ENCODE peak calls at places on chromosome 13, in five cellular contexts. O is HCT116, M is HepG2, A is endothelial cell of umbilical vein, N is SK-N-SH. Z is an unnamed sample.

GRCh38 chr13:99313473-99313872 is 6.3 kb upstream of the GPR183 start:
- DNase-seq in A (peak; percentile 86), O (no peak), N (no peak), M (no peak), Z (no peak)

GRCh38 chr13:40533072-40533471 is 133.4 kb downstream of the FOXO1 start:
- DNase-seq in O (no peak), M (no peak), A (no peak), N (no peak), Z (no peak)

GRCh38 chr13:113397606-113398425 is 33.9 kb upstream of the GRTP1 start:
- DNase-seq in M (no peak), O (no peak), N (peak; percentile 1), A (no peak), Z (no peak)

GRCh38 chr13:39455534-39456175 is 147.3 kb downstream of the LHFPL6 start:
- DNase-seq in O (no peak), M (no peak), A (peak; percentile 91), N (peak; percentile 19), Z (no peak)

GRCh38 chr13:41428155-41428554 is 29.2 kb upstream of the RGCC start:
- DNase-seq in M (no peak), N (peak; percentile 65), A (no peak), O (no peak), Z (no peak)

GRCh38 chr13:106052200-106052767 is 483.2 kb downstream of the EFNB2 start:
- DNase-seq in M (no peak), N (peak; percentile 20), O (no peak), A (no peak), Z (no peak)

GRCh38 chr13:78603240-78603947 is at the start of gene POU4F1:
- DNase-seq in N (peak; percentile 90), O (no peak), M (peak; percentile 72), A (peak; percentile 71), Z (no peak)

GRCh38 chr13:42985312-42986175 is 6.5 kb downstream of the EPSTI1 start:
- DNase-seq in M (no peak), N (peak; percentile 53), A (no peak), O (no peak), Z (no peak)

GRCh38 chr13:47723898-47724297 is 277.2 kb downstream of the SUCLA2 start:
- DNase-seq in O (no peak), M (no peak), N (no peak), A (no peak), Z (no peak)

GRCh38 chr13:95100525-95101121 is 200.6 kb downstream of the ABCC4 start:
- DNase-seq in M (peak; percentile 41), A (peak; percentile 61), N (no peak), O (no peak), Z (no peak)

GRCh38 chr13:59587030-59587429 is 576.7 kb downstream of the DIAPH3 start:
- DNase-seq in M (no peak), O (no peak), A (no peak), N (no peak), Z (no peak)

GRCh38 chr13:27035892-27036235 is 135.7 kb downstream of the USP12 start:
- DNase-seq in A (no peak), M (no peak), O (peak; percentile 31), N (no peak), Z (no peak)

GRCh38 chr13:40410315-40410714 is 256.1 kb downstream of the FOXO1 start:
- DNase-seq in A (no peak), N (no peak), O (no peak), M (no peak), Z (no peak)

GRCh38 chr13:82010780-82011179 is 1669.9 kb upstream of the SPRY2 start:
- DNase-seq in N (no peak), M (no peak), A (peak; percentile 92), O (no peak), Z (no peak)

GRCh38 chr13:107250626-107251025 is 682.7 kb upstream of the ARGLU1 start:
- DNase-seq in M (no peak), O (no peak), N (no peak), A (peak; percentile 46), Z (no peak)

GRCh38 chr13:44867825-44868224 is 121.4 kb downstream of the NUFIP1 start:
- DNase-seq in N (no peak), O (no peak), M (no peak), A (peak; percentile 23), Z (no peak)

GRCh38 chr13:114130708-114131580 is 1.5 kb downstream of the RASA3 start:
- DNase-seq in O (no peak), A (peak; percentile 74), M (no peak), N (peak; percentile 88), Z (peak; percentile 87)

GRCh38 chr13:41762796-41763195 is 198.1 kb downstream of the VWA8 start:
- DNase-seq in N (no peak), M (no peak), O (no peak), A (no peak), Z (no peak)

GRCh38 chr13:86355301-86355700 is 556.1 kb upstream of the SLITRK6 start:
- DNase-seq in O (no peak), A (no peak), N (no peak), M (no peak), Z (no peak)

GRCh38 chr13:32381539-32381938 is 46.4 kb downstream of the N4BP2L1 start:
- DNase-seq in M (peak; percentile 49), O (peak; percentile 2), N (peak; percentile 9), A (peak; percentile 12), Z (no peak)

GRCh38 chr13:43629691-43630480 is 156.9 kb downstream of the ENOX1 start:
- DNase-seq in O (no peak), A (no peak), N (no peak), M (no peak), Z (no peak)

GRCh38 chr13:94236876-94237275 is 242.6 kb downstream of the DCT start:
- DNase-seq in M (no peak), N (no peak), A (no peak), O (no peak), Z (no peak)

GRCh38 chr13:63567031-63567430 is 2151.4 kb upstream of the PCDH20 start:
- DNase-seq in N (no peak), O (no peak), A (no peak), M (no peak), Z (no peak)

GRCh38 chr13:70604448-70604847 is 496.2 kb upstream of the KLHL1 start:
- DNase-seq in M (no peak), N (no peak), A (no peak), O (no peak), Z (no peak)

GRCh38 chr13:21567714-21568113 is 36.3 kb downstream of the MICU2 start:
- DNase-seq in A (no peak), M (no peak), N (no peak), O (no peak), Z (no peak)

GRCh38 chr13:113562085-113562749 is 22.3 kb upstream of the TFDP1 start:
- DNase-seq in N (peak; percentile 90), A (peak; percentile 73), M (peak; percentile 65), O (no peak), Z (peak; percentile 45)

GRCh38 chr13:50387124-50387581 is 371.9 kb downstream of the KCNRG start:
- DNase-seq in M (peak; percentile 25), A (no peak), N (peak; percentile 37), O (no peak), Z (no peak)
- H3K27ac ChIP-seq in M (no peak overlapping the region), A (no peak overlapping the region), N (no peak overlapping the region), O (no peak overlapping the region), Z (peak overlapping the region; percentile 47)

DNA sequence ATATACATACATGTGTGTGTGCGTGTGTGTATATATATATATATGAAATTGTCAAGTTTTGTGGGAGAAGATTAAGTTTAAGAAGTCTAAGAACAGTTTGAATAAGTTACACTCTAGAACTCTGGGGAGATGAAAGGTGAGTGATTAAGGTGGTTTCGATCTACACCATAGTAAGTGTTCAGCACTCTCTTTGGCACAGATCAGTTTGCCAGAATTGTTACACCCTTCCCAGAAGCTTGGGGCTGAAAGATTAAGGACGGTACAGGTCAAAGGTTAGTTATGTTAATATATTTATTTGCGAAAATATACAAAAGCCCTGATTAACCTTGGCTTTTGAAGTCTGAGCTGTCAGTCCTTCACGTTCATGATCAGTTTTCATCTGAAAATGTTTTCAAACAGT is 309.1 kb downstream of the KLF5 start:
- DNase-seq in N (no peak), A (no peak), M (no peak), O (no peak), Z (no peak)
- TF ChIP-seq POLR2AphosphoS5 in N (no peak), A (no peak), M (no peak), O (no peak), Z (no peak)

DNA sequence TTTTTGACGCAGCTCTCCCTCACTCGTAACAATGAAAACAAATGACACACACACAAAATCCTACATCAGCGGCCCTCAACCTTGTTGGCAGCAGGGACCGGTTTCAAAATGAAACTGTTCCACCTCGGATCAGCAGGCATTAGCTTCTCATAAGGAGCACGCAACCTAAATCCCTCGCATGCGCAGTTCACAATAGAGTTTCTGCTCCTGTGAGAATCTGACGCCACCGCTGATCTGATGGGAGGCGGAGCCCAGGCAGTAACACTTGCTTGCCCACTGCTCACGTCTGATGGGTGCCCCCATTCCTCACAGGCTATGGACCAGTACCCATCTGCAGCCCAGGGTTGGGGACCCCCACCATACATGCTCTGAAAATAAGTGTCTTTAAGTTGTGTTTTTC is 43.4 kb downstream of the DHRS12 start:
- DNase-seq in N (no peak), O (no peak), A (no peak), M (no peak), Z (no peak)
- H3K9ac ChIP-seq in N (no peak overlapping the region), O (no peak overlapping the region), A (no peak overlapping the region), M (no peak overlapping the region), Z (no peak overlapping the region)

DNA sequence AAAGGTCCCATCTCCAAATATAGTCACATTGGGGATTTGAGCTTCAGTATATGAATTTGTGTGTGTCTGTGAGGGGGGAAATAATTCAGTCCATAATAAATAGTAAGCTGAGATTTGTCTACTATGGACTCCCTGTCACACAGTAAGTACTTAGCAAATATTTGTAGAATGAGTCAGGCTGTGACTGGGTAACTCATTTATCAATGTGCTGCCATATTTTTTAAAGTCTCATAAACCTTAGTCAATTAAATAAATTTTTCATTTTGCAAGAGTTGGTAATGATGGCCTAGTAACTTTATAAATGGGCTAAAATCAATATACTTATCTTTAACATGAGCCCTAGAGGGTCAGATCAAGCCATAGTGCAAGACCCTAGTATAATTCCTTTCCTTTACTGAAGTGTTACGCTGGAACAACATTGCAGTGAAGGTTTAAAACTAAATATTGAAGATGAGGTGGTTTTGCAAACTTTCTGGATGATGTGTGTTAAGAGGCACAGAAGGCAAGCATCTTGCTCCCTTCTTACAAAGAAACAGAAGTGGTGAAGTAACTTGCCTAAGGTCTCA is 305.1 kb downstream of the KCNRG start:
- DNase-seq in N (no peak), M (peak; percentile 84), O (peak; percentile 16), A (peak; percentile 65), Z (no peak)
- H3K27ac ChIP-seq in N (peak overlapping the region; percentile 30), M (peak overlapping the region; percentile 41), O (no peak overlapping the region), A (peak overlapping the region; percentile 77), Z (no peak overlapping the region)

GRCh38 chr13:110277357-110277950 is 29.5 kb downstream of the COL4A1 start:
- DNase-seq in N (no peak), M (no peak), O (no peak), A (no peak), Z (no peak)

GRCh38 chr13:110274687-110275086 is 32.3 kb downstream of the COL4A1 start:
- DNase-seq in M (no peak), O (no peak), A (no peak), N (no peak), Z (no peak)

GRCh38 chr13:110273254-110273653 is 33.7 kb downstream of the COL4A1 start:
- DNase-seq in A (no peak), M (no peak), O (no peak), N (no peak), Z (no peak)

GRCh38 chr13:110276553-110276950 is 30.4 kb downstream of the COL4A1 start:
- DNase-seq in O (no peak), N (no peak), M (no peak), A (no peak), Z (no peak)

GRCh38 chr13:110275931-110276552 is 30.9 kb downstream of the COL4A1 start:
- DNase-seq in N (no peak), M (no peak), O (no peak), A (no peak), Z (peak; percentile 37)
- TF ChIP-seq POLR2AphosphoS5 in N (no peak), M (no peak), O (no peak), A (no peak), Z (no peak)

GRCh38 chr13:98143601-98144500 is 957 bp downstream of the FARP1 start:
- DNase-seq in M (no peak), A (peak; percentile 35), O (no peak), N (peak; percentile 75), Z (no peak)
- H3K9ac ChIP-seq in M (peak overlapping the region; percentile 90), A (peak overlapping the region; percentile 62), O (peak overlapping the region; percentile 65), N (peak overlapping the region; percentile 80), Z (peak overlapping the region; percentile 89)